ENCODE peak calls at places on chromosomes 1 and 21, in six cellular contexts. E is stomach, C is sigmoid colon, K is H1, Y is GM12878, B is K562. N is an unnamed sample.

GRCh38 chr1:46136711-46137110 is 4.3 kb upstream of the PIK3R3 start:
- DNase-seq in E (no peak), C (no peak), K (no peak), Y (no peak), B (no peak), N (no peak)

GRCh38 chr1:206635983-206636354 is 633 bp downstream of the DYRK3 start:
- DNase-seq in E (no peak), C (no peak), K (no peak), Y (no peak), B (peak), N (no peak)

GRCh38 chr1:64574301-64574700 is 104.4 kb downstream of the CACHD1 start:
- DNase-seq in E (no peak), C (no peak), K (no peak), Y (no peak), B (no peak), N (no peak)

GRCh38 chr1:236701782-236702181 is 15.5 kb downstream of the ACTN2 start:
- DNase-seq in E (no peak), C (no peak), K (no peak), Y (no peak), B (no peak), N (no peak)

GRCh38 chr1:2238361-2239055 is 10.4 kb downstream of the SKI start:
- DNase-seq in E (peak), C (no peak), K (no peak), Y (no peak), B (no peak), N (no peak)

GRCh38 chr1:66678151-66678550 is 74.1 kb upstream of the DYNLT5 start:
- DNase-seq in E (no peak), C (no peak), K (no peak), Y (no peak), B (no peak), N (no peak)

GRCh38 chr21:33855190-33855589 is 60.4 kb downstream of the ATP5PO start:
- DNase-seq in E (no peak), C (peak), K (no peak), Y (no peak), B (peak), N (peak)

GRCh38 chr1:17405898-17406759 is 33.3 kb downstream of the RCC2 start:
- DNase-seq in E (peak), C (no peak), K (peak), Y (no peak), B (peak), N (peak)

GRCh38 chr1:159752135-159752580 is 28.6 kb upstream of the DUSP23 start:
- DNase-seq in E (no peak), C (peak), K (no peak), Y (no peak), B (no peak), N (peak)

GRCh38 chr1:34591751-34592629 is 162.9 kb upstream of the GJB5 start:
- DNase-seq in E (no peak), C (no peak), K (no peak), Y (peak), B (peak), N (peak)

GRCh38 chr1:56688522-56689026 is 43.5 kb downstream of the PRKAA2 start:
- DNase-seq in E (no peak), C (no peak), K (no peak), Y (peak), B (no peak), N (peak)

GRCh38 chr1:107141491-107142369 is 891 bp downstream of the NTNG1 start:
- DNase-seq in E (no peak), C (no peak), K (no peak), Y (no peak), B (peak), N (peak)

GRCh38 chr1:205091043-205091740 is 6.9 kb upstream of the TMEM81 start:
- DNase-seq in E (no peak), C (no peak), K (no peak), Y (no peak), B (no peak), N (no peak)

GRCh38 chr1:68049941-68050878 is at the start of gene DIRAS3:
- DNase-seq in E (no peak), C (no peak), K (no peak), Y (no peak), B (peak), N (no peak)

GRCh38 chr1:207277241-207277640 is 44.2 kb upstream of the CD55 start:
- DNase-seq in E (no peak), C (no peak), K (no peak), Y (no peak), B (no peak), N (no peak)

GRCh38 chr21:45910548-45911221 is 70.9 kb upstream of the COL6A1 start:
- DNase-seq in E (no peak), C (peak), K (no peak), Y (no peak), B (no peak), N (no peak)

GRCh38 chr21:45901061-45901690 is 80.4 kb upstream of the COL6A1 start:
- DNase-seq in E (no peak), C (no peak), K (no peak), Y (no peak), B (no peak), N (no peak)

GRCh38 chr1:245406426-245406825 is 251.6 kb downstream of the KIF26B start:
- DNase-seq in E (no peak), C (no peak), K (no peak), Y (no peak), B (no peak), N (no peak)

GRCh38 chr1:213131851-213132655 is 81.0 kb downstream of the RPS6KC1 start:
- DNase-seq in E (no peak), C (no peak), K (no peak), Y (no peak), B (no peak), N (peak)

GRCh38 chr1:116403506-116404136 is 30.6 kb downstream of the ATP1A1 start:
- DNase-seq in E (no peak), C (no peak), K (no peak), Y (no peak), B (no peak), N (no peak)
- TF ChIP-seq EP300 in E (no peak), C (no peak), K (no peak), Y (no peak), B (no peak), N (no peak)

DNA sequence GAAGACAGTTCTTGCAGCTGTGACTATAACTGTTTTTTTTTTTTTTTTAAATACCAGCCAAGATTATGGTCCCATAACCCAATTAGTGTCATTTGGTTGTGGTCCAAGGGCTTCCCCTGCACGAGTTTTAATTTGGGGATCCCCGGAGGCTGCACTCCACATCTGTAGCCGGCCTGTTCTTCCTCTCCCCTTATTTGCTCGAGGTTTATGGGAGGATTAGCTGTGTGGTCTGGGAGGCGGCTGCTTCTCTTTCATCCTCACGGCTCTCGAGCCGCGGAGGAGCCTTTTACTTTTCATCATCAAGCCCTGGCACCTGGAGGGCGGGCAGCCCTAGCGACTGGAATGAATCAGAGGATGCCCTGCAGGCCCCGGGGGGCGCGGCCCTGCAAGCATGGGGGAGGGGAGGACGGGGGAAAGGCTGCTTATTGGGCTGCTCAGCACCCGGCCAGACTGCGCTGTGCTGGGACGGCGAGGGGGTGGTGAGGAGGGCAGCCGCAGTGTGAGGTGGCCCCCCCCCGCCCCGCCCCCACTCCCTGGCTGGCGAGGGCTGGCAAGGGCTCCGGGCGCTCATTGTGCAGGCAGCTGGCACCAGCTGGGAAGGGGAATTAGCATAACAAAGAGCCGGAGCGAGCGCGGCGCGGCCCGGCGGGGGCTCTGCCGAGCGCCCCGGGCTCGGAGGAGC is 18.5 kb downstream of the SERTAD4 start:
- DNase-seq in E (peak), C (peak), K (peak), Y (no peak), B (no peak), N (no peak)
- TF ChIP-seq EP300 in E (no peak), C (no peak), K (peak), Y (no peak), B (no peak), N (no peak)

GRCh38 chr1:203557958-203558760 is 64.2 kb downstream of the OPTC start:
- DNase-seq in E (peak), C (peak), K (no peak), Y (no peak), B (no peak), N (no peak)
- TF ChIP-seq EP300 in E (peak), C (peak), K (no peak), Y (no peak), B (no peak), N (no peak)

DNA sequence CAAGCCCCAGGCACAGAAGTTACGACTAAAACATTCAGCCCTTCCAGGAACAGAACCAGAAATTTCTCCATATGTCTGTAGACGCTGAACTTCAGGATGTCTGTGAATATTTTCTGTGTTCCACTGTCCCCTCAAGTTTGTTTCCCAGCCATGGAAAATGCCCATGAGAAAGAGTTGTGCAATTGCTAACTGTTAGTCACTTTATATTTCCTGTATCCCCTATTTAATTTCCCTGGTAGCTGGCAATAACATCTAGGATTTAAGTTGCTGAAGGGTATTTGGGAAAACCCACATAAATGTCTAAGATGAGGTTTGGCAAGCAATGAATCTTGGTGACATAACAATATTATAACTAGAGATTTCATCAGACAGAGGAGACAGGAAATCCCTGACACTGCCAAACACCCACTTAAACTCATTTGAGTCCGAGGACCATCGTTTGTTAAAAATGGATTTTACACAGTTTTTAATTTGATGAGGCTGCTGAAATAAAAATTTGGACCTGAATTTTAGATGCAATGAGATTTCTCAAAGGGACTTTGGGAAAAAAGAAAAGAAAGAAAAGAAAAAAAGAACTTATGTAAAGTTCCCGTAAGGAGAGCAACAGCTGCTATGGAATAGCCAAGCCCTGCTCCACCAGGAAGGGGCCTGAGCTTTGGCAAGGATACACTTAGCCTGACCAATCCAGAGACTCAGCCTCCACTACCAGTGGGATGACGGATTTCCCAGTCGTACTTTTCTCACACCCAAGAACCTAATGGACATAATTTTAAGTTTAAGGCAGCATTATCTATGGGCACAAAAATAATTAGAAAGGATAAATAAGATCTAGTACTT is 21.8 kb upstream of the ERRFI1 start:
- DNase-seq in E (no peak), C (peak), K (no peak), Y (no peak), B (no peak), N (no peak)
- TF ChIP-seq EP300 in E (no peak), C (no peak), K (no peak), Y (no peak), B (no peak), N (no peak)

GRCh38 chr1:173753830-173754229 is 39.0 kb downstream of the KLHL20 start:
- DNase-seq in E (no peak), C (no peak), K (no peak), Y (no peak), B (no peak), N (peak)

GRCh38 chr1:173758110-173758509 is 43.3 kb downstream of the KLHL20 start:
- DNase-seq in E (no peak), C (no peak), K (no peak), Y (no peak), B (no peak), N (no peak)

GRCh38 chr1:173758980-173759379 is 44.2 kb downstream of the KLHL20 start:
- DNase-seq in E (no peak), C (no peak), K (no peak), Y (no peak), B (peak), N (no peak)

GRCh38 chr1:173757666-173758065 is 42.9 kb downstream of the KLHL20 start:
- DNase-seq in E (no peak), C (no peak), K (no peak), Y (no peak), B (no peak), N (no peak)
- TF ChIP-seq EP300 in E (no peak), C (no peak), K (no peak), Y (no peak), B (no peak), N (no peak)

GRCh38 chr21:16587141-16587570 is 857.4 kb downstream of the USP25 start:
- DNase-seq in E (peak), C (peak), K (no peak), Y (no peak), B (no peak), N (peak)

GRCh38 chr21:16589499-16589898 is 859.7 kb downstream of the USP25 start:
- DNase-seq in E (no peak), C (no peak), K (no peak), Y (no peak), B (no peak), N (no peak)

GRCh38 chr21:16587671-16588379 is 858.0 kb downstream of the USP25 start:
- DNase-seq in E (no peak), C (peak), K (no peak), Y (no peak), B (no peak), N (no peak)

GRCh38 chr21:16589046-16589445 is 859.3 kb downstream of the USP25 start:
- DNase-seq in E (no peak), C (no peak), K (no peak), Y (no peak), B (no peak), N (no peak)

DNA sequence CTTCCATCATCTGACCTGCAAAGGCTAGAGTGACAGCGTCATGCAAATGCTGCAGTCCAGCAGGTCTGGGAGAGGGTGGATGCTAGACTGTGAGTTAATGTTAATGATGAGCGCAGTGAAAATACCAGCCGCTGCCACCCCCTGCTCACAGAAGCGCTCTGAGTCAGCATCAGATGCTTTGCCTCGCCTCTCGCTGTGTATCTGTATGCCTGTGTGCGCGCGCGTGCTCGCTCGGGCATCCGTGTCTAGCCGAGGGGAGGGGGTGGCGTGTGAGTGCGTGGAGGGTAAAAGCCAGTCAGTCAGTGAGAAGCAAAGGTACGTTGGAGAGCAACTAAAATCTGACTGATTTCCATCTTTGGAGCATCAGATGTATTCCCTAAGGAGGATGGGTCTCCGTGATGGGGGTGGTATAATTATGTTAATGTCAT is 858.7 kb downstream of the USP25 start:
- DNase-seq in E (peak), C (peak), K (no peak), Y (no peak), B (no peak), N (no peak)
- TF ChIP-seq EP300 in E (no peak), C (no peak), K (no peak), Y (no peak), B (no peak), N (no peak)

GRCh38 chr1:32138965-32139364 is 31.1 kb downstream of the KPNA6 start:
- DNase-seq in E (no peak), C (no peak), K (no peak), Y (no peak), B (no peak), N (peak)

GRCh38 chr1:32142446-32143301 is 34.8 kb downstream of the KPNA6 start:
- DNase-seq in E (peak), C (peak), K (no peak), Y (no peak), B (peak), N (peak)

DNA sequence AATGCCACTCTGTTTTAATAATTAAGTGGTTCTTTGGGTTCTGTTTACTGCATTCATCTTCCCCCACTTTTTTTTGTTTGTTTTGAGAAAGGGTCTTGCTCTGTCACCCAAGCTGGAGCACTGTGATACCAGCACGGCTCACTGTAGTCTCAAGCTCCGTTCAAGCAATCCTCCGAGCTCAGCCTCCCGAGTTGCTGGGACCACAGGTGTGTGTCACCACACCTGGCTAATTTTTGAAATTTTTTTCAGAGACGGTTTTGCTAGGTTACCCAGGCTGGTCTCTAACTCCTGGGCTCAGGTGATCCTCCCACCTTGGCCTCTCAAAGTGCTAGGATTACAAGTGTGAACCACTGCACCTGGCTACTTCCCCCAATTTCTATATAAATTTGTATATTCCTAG is 29.3 kb downstream of the KPNA6 start:
- DNase-seq in E (no peak), C (no peak), K (no peak), Y (no peak), B (no peak), N (no peak)
- TF ChIP-seq EP300 in E (no peak), C (no peak), K (no peak), Y (no peak), B (no peak), N (no peak)